ENCODE peak calls at places on chromosome 2, in nine cellular contexts. One of them, this sample, is unnamed.

GRCh38 chr2:44362207-44363015 is 664 bp downstream of the CAMKMT start:
- DNase-seq in naive thymus-derived CD4-positive, alpha-beta T cell: peak; percentile 25
- DNase-seq in lower leg skin: peak; percentile 26
- DNase-seq in pancreas: peak; percentile 64
- DNase-seq in endodermal cell: no peak
- DNase-seq in GM12865: peak; percentile 53
- DNase-seq in GM06990: no peak
- DNase-seq in GM23248: peak; percentile 83
- DNase-seq in cardiac muscle cell: peak; percentile 64
- DNase-seq in this sample: peak; percentile 30

GRCh38 chr2:190637903-190638618 is 10.8 kb upstream of the NAB1 start:
- DNase-seq in naive thymus-derived CD4-positive, alpha-beta T cell: no peak
- DNase-seq in endodermal cell: peak; percentile 58
- DNase-seq in GM23248: peak; percentile 18
- DNase-seq in GM12865: no peak
- DNase-seq in pancreas: no peak
- DNase-seq in lower leg skin: no peak
- DNase-seq in cardiac muscle cell: no peak
- DNase-seq in GM06990: no peak
- DNase-seq in this sample: no peak

GRCh38 chr2:96267159-96267971 is 1.3 kb downstream of the CIAO1 start:
- DNase-seq in lower leg skin: no peak
- DNase-seq in naive thymus-derived CD4-positive, alpha-beta T cell: no peak
- DNase-seq in endodermal cell: peak; percentile 86
- DNase-seq in GM06990: no peak
- DNase-seq in pancreas: no peak
- DNase-seq in GM23248: peak; percentile 73
- DNase-seq in GM12865: peak; percentile 69
- DNase-seq in cardiac muscle cell: peak; percentile 56
- DNase-seq in this sample: no peak

GRCh38 chr2:100136310-100136709 is 6.1 kb downstream of the AFF3 start:
- DNase-seq in GM06990: peak; percentile 76
- DNase-seq in GM23248: no peak
- DNase-seq in GM12865: peak; percentile 73
- DNase-seq in pancreas: no peak
- DNase-seq in lower leg skin: no peak
- DNase-seq in endodermal cell: no peak
- DNase-seq in naive thymus-derived CD4-positive, alpha-beta T cell: no peak
- DNase-seq in cardiac muscle cell: no peak
- DNase-seq in this sample: no peak

GRCh38 chr2:96113951-96114350 is 2.4 kb downstream of the ADRA2B start:
- DNase-seq in GM12865: no peak
- DNase-seq in lower leg skin: no peak
- DNase-seq in endodermal cell: no peak
- DNase-seq in cardiac muscle cell: no peak
- DNase-seq in GM06990: no peak
- DNase-seq in naive thymus-derived CD4-positive, alpha-beta T cell: no peak
- DNase-seq in GM23248: no peak
- DNase-seq in pancreas: peak; percentile 24
- DNase-seq in this sample: no peak

GRCh38 chr2:6943971-6944370 is 26.8 kb downstream of the RNF144A start:
- DNase-seq in cardiac muscle cell: no peak
- DNase-seq in GM12865: no peak
- DNase-seq in pancreas: peak; percentile 19
- DNase-seq in GM23248: no peak
- DNase-seq in endodermal cell: no peak
- DNase-seq in naive thymus-derived CD4-positive, alpha-beta T cell: no peak
- DNase-seq in GM06990: no peak
- DNase-seq in lower leg skin: no peak
- DNase-seq in this sample: peak; percentile 25

GRCh38 chr2:236621786-236622185 is 52.2 kb downstream of the ACKR3 start:
- DNase-seq in pancreas: no peak
- DNase-seq in GM06990: no peak
- DNase-seq in GM12865: no peak
- DNase-seq in lower leg skin: no peak
- DNase-seq in endodermal cell: peak; percentile 81
- DNase-seq in GM23248: no peak
- DNase-seq in cardiac muscle cell: no peak
- DNase-seq in naive thymus-derived CD4-positive, alpha-beta T cell: no peak
- DNase-seq in this sample: no peak

GRCh38 chr2:183232161-183232865 is 108.1 kb downstream of the NUP35 start:
- DNase-seq in GM06990: no peak
- DNase-seq in endodermal cell: no peak
- DNase-seq in pancreas: no peak
- DNase-seq in GM23248: peak; percentile 3
- DNase-seq in cardiac muscle cell: no peak
- DNase-seq in GM12865: no peak
- DNase-seq in naive thymus-derived CD4-positive, alpha-beta T cell: no peak
- DNase-seq in lower leg skin: no peak
- DNase-seq in this sample: no peak

GRCh38 chr2:217360781-217361485 is 501.1 kb upstream of the TNP1 start:
- DNase-seq in GM23248: peak; percentile 83
- DNase-seq in GM06990: no peak
- DNase-seq in lower leg skin: peak; percentile 33
- DNase-seq in cardiac muscle cell: peak; percentile 57
- DNase-seq in naive thymus-derived CD4-positive, alpha-beta T cell: no peak
- DNase-seq in GM12865: no peak
- DNase-seq in pancreas: no peak
- DNase-seq in endodermal cell: no peak
- DNase-seq in this sample: no peak

GRCh38 chr2:128642801-128643200 is 324.1 kb upstream of the HS6ST1 start:
- DNase-seq in naive thymus-derived CD4-positive, alpha-beta T cell: no peak
- DNase-seq in cardiac muscle cell: no peak
- DNase-seq in GM23248: no peak
- DNase-seq in pancreas: peak; percentile 15
- DNase-seq in endodermal cell: peak; percentile 40
- DNase-seq in GM12865: no peak
- DNase-seq in GM06990: no peak
- DNase-seq in lower leg skin: no peak
- DNase-seq in this sample: no peak

GRCh38 chr2:196480653-196481322 is 158.7 kb upstream of the CCDC150 start:
- DNase-seq in pancreas: no peak
- DNase-seq in cardiac muscle cell: no peak
- DNase-seq in lower leg skin: no peak
- DNase-seq in GM23248: peak; percentile 72
- DNase-seq in endodermal cell: no peak
- DNase-seq in GM06990: no peak
- DNase-seq in GM12865: peak; percentile 40
- DNase-seq in naive thymus-derived CD4-positive, alpha-beta T cell: no peak
- DNase-seq in this sample: no peak
- H3K4me3 ChIP-seq in pancreas: no peak overlapping the region
- H3K4me3 ChIP-seq in cardiac muscle cell: no peak overlapping the region
- H3K4me3 ChIP-seq in lower leg skin: no peak overlapping the region
- H3K4me3 ChIP-seq in GM23248: no peak overlapping the region
- H3K4me3 ChIP-seq in endodermal cell: no peak overlapping the region
- H3K4me3 ChIP-seq in GM06990: no peak overlapping the region
- H3K4me3 ChIP-seq in GM12865: no peak overlapping the region
- H3K4me3 ChIP-seq in naive thymus-derived CD4-positive, alpha-beta T cell: no peak overlapping the region
- H3K4me3 ChIP-seq in this sample: no peak overlapping the region

GRCh38 chr2:58235988-58236387 is 5.1 kb downstream of the FANCL start:
- DNase-seq in naive thymus-derived CD4-positive, alpha-beta T cell: no peak
- DNase-seq in GM23248: no peak
- DNase-seq in lower leg skin: no peak
- DNase-seq in pancreas: no peak
- DNase-seq in cardiac muscle cell: no peak
- DNase-seq in endodermal cell: no peak
- DNase-seq in GM06990: no peak
- DNase-seq in GM12865: no peak
- DNase-seq in this sample: no peak

GRCh38 chr2:58240938-58241755 is at the start of gene FANCL:
- DNase-seq in naive thymus-derived CD4-positive, alpha-beta T cell: peak; percentile 35
- DNase-seq in GM12865: peak; percentile 94
- DNase-seq in GM23248: peak; percentile 83
- DNase-seq in GM06990: peak; percentile 95
- DNase-seq in cardiac muscle cell: peak; percentile 90
- DNase-seq in endodermal cell: peak; percentile 98
- DNase-seq in lower leg skin: peak; percentile 79
- DNase-seq in pancreas: peak; percentile 98
- DNase-seq in this sample: peak; percentile 90

GRCh38 chr2:58239243-58239642 is 1.9 kb downstream of the FANCL start:
- DNase-seq in GM23248: no peak
- DNase-seq in naive thymus-derived CD4-positive, alpha-beta T cell: no peak
- DNase-seq in cardiac muscle cell: no peak
- DNase-seq in endodermal cell: no peak
- DNase-seq in pancreas: no peak
- DNase-seq in lower leg skin: no peak
- DNase-seq in GM12865: no peak
- DNase-seq in GM06990: no peak
- DNase-seq in this sample: no peak

GRCh38 chr2:58237741-58238140 is 3.4 kb downstream of the FANCL start:
- DNase-seq in lower leg skin: no peak
- DNase-seq in pancreas: no peak
- DNase-seq in GM23248: no peak
- DNase-seq in endodermal cell: no peak
- DNase-seq in GM12865: peak; percentile 24
- DNase-seq in naive thymus-derived CD4-positive, alpha-beta T cell: no peak
- DNase-seq in GM06990: no peak
- DNase-seq in cardiac muscle cell: no peak
- DNase-seq in this sample: no peak

GRCh38 chr2:58240595-58240937 is 559 bp downstream of the FANCL start:
- DNase-seq in cardiac muscle cell: no peak
- DNase-seq in naive thymus-derived CD4-positive, alpha-beta T cell: no peak
- DNase-seq in GM12865: no peak
- DNase-seq in endodermal cell: no peak
- DNase-seq in pancreas: no peak
- DNase-seq in GM06990: no peak
- DNase-seq in GM23248: no peak
- DNase-seq in lower leg skin: no peak
- DNase-seq in this sample: no peak
- H3K4me3 ChIP-seq in cardiac muscle cell: peak overlapping the region; percentile 57
- H3K4me3 ChIP-seq in naive thymus-derived CD4-positive, alpha-beta T cell: peak overlapping the region; percentile 68
- H3K4me3 ChIP-seq in GM12865: peak overlapping the region; percentile 95
- H3K4me3 ChIP-seq in endodermal cell: peak overlapping the region; percentile 98
- H3K4me3 ChIP-seq in pancreas: peak overlapping the region; percentile 58
- H3K4me3 ChIP-seq in GM06990: peak overlapping the region; percentile 95
- H3K4me3 ChIP-seq in GM23248: peak overlapping the region; percentile 92
- H3K4me3 ChIP-seq in lower leg skin: peak overlapping the region; percentile 94
- H3K4me3 ChIP-seq in this sample: peak overlapping the region; percentile 82

DNA sequence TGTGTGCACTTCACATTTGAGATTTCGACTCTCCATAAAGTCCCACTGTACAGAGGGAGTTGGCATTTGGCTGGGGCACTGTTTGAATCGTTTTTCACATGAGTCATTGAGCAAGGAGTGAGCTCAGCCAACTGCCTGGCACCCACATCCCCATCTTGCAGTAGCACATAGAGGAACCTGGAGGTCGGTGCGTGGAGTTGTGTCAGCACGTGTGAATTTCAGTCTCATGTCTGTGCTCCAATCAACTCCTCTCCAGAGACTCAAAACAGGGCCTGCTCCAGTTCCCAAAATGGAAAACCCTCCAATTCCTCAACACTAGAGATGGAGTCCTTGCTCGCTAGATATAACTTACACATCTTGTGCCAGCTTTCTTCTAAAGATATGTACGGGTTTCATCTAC is 126.8 kb upstream of the CAPN13 start:
- DNase-seq in pancreas: no peak
- DNase-seq in GM12865: no peak
- DNase-seq in endodermal cell: no peak
- DNase-seq in GM23248: peak; percentile 4
- DNase-seq in naive thymus-derived CD4-positive, alpha-beta T cell: no peak
- DNase-seq in GM06990: no peak
- DNase-seq in cardiac muscle cell: no peak
- DNase-seq in lower leg skin: no peak
- DNase-seq in this sample: no peak
- H3K4me3 ChIP-seq in pancreas: no peak overlapping the region
- H3K4me3 ChIP-seq in GM12865: no peak overlapping the region
- H3K4me3 ChIP-seq in endodermal cell: no peak overlapping the region
- H3K4me3 ChIP-seq in GM23248: no peak overlapping the region
- H3K4me3 ChIP-seq in naive thymus-derived CD4-positive, alpha-beta T cell: no peak overlapping the region
- H3K4me3 ChIP-seq in GM06990: no peak overlapping the region
- H3K4me3 ChIP-seq in cardiac muscle cell: no peak overlapping the region
- H3K4me3 ChIP-seq in lower leg skin: no peak overlapping the region
- H3K4me3 ChIP-seq in this sample: no peak overlapping the region

GRCh38 chr2:98825043-98825350 is 94.1 kb upstream of the MGAT4A start:
- DNase-seq in GM23248: no peak
- DNase-seq in endodermal cell: no peak
- DNase-seq in GM06990: no peak
- DNase-seq in cardiac muscle cell: no peak
- DNase-seq in lower leg skin: no peak
- DNase-seq in GM12865: no peak
- DNase-seq in pancreas: no peak
- DNase-seq in naive thymus-derived CD4-positive, alpha-beta T cell: no peak
- DNase-seq in this sample: no peak

GRCh38 chr2:98821629-98822135 is 90.8 kb upstream of the MGAT4A start:
- DNase-seq in lower leg skin: peak; percentile 12
- DNase-seq in GM23248: no peak
- DNase-seq in pancreas: no peak
- DNase-seq in GM06990: no peak
- DNase-seq in endodermal cell: no peak
- DNase-seq in cardiac muscle cell: no peak
- DNase-seq in naive thymus-derived CD4-positive, alpha-beta T cell: no peak
- DNase-seq in GM12865: no peak
- DNase-seq in this sample: no peak

GRCh38 chr2:98824256-98825042 is 93.5 kb upstream of the MGAT4A start:
- DNase-seq in cardiac muscle cell: no peak
- DNase-seq in pancreas: no peak
- DNase-seq in naive thymus-derived CD4-positive, alpha-beta T cell: no peak
- DNase-seq in lower leg skin: no peak
- DNase-seq in endodermal cell: peak; percentile 17
- DNase-seq in GM23248: no peak
- DNase-seq in GM06990: no peak
- DNase-seq in GM12865: no peak
- DNase-seq in this sample: no peak

GRCh38 chr2:98822301-98823164 is 91.6 kb upstream of the MGAT4A start:
- DNase-seq in lower leg skin: no peak
- DNase-seq in cardiac muscle cell: peak; percentile 60
- DNase-seq in naive thymus-derived CD4-positive, alpha-beta T cell: peak; percentile 69
- DNase-seq in endodermal cell: peak; percentile 87
- DNase-seq in GM06990: no peak
- DNase-seq in GM12865: no peak
- DNase-seq in GM23248: peak; percentile 46
- DNase-seq in pancreas: peak; percentile 73
- DNase-seq in this sample: peak; percentile 54

DNA sequence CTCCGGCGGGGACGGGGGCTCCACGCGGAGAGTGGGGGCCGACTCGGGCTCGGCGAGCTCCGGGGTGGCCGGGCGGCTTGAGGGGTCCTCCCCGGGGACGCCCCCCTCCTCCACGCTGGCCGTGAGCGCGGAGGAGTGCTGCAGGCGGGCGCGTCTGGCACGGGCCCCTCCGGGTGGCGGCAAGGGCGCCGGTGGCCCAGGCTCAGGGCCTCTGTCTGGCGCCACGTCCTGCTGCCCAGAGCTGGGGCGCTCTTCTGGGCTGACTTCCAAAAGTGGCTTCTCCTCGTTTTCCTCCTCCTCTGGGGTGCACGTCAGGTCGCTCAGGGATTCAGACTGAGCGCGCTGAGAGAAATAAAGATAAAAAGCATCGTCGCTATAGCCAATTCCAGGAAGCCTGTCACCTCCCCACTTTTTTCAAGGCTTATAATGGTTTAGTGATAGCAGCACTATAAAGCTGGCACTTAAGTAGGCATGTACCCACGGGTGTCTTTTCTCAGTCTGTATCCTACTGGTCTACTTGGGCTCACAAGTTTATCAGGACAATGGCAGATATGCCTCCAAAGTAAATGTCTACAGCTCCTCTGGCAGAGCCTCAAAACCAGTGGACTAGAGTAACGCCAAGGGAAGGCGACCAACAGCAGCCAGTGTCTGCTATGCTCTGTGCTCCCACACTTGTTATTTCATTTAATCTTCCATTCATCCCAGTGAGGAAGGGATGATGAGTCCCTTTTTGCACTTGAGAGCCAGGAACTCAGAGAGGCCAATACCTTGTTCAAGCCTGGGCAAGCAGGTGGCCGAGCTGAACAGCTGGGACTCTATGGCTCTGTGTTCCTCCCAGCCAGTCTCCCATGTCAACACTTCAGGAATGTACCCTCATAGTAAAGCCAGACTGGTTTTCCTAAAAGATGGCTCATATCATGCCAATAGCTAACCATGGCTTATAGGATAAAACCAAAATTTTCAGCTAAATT is 92.5 kb upstream of the MGAT4A start:
- DNase-seq in lower leg skin: no peak
- DNase-seq in pancreas: no peak
- DNase-seq in cardiac muscle cell: no peak
- DNase-seq in GM23248: no peak
- DNase-seq in GM12865: no peak
- DNase-seq in GM06990: no peak
- DNase-seq in naive thymus-derived CD4-positive, alpha-beta T cell: no peak
- DNase-seq in endodermal cell: peak; percentile 57
- DNase-seq in this sample: no peak
- H3K4me3 ChIP-seq in lower leg skin: peak overlapping the region; percentile 18
- H3K4me3 ChIP-seq in pancreas: peak overlapping the region; percentile 15
- H3K4me3 ChIP-seq in cardiac muscle cell: peak overlapping the region; percentile 23
- H3K4me3 ChIP-seq in GM23248: no peak overlapping the region
- H3K4me3 ChIP-seq in GM12865: no peak overlapping the region
- H3K4me3 ChIP-seq in GM06990: no peak overlapping the region
- H3K4me3 ChIP-seq in naive thymus-derived CD4-positive, alpha-beta T cell: peak overlapping the region; percentile 43
- H3K4me3 ChIP-seq in endodermal cell: no peak overlapping the region
- H3K4me3 ChIP-seq in this sample: peak overlapping the region; percentile 34

This sample was measured in lung.